ENCODE peak calls at places on chromosomes 5 and 9, in eight cellular contexts. D is PC-9, S is GM23338, B is pancreas, I is heart right ventricle, X is colonic mucosa, V is aorta, M is fibroblast of lung. Y is an unnamed sample.

GRCh38 chr5:36877667-36878420 is 1.3 kb downstream of the NIPBL start:
- DNase-seq in B (no peak), V (no peak), I (no peak), D (peak; percentile 71), S (peak; percentile 31), X (peak; percentile 40), M (peak; percentile 38), Y (no peak)

GRCh38 chr9:93675336-93676150 is 99.2 kb downstream of the PHF2 start:
- DNase-seq in V (peak; percentile 75), S (no peak), B (peak; percentile 17), I (no peak), M (no peak), X (peak; percentile 13), D (no peak), Y (no peak)

GRCh38 chr9:123457586-123457985 is 101.6 kb downstream of the CRB2 start:
- DNase-seq in D (no peak), M (no peak), X (no peak), S (peak; percentile 34), V (no peak), I (no peak), B (no peak), Y (peak; percentile 95)

GRCh38 chr9:29208670-29209069 is 1635.4 kb upstream of the C9orf72 start:
- DNase-seq in X (no peak), V (no peak), S (peak; percentile 6), B (no peak), M (no peak), I (no peak), D (no peak), Y (peak; percentile 43)

GRCh38 chr5:54388411-54388810 is 67.1 kb upstream of the HSPB3 start:
- DNase-seq in D (no peak), I (no peak), X (no peak), S (no peak), M (peak; percentile 6), B (no peak), V (no peak), Y (peak; percentile 26)

GRCh38 chr9:78031271-78031825 is at the start of gene GNAQ:
- DNase-seq in S (peak; percentile 59), X (no peak), I (peak; percentile 35), M (peak; percentile 20), D (no peak), V (peak; percentile 84), B (peak; percentile 57), Y (peak; percentile 44)

GRCh38 chr5:29023541-29023940 is 1985.2 kb upstream of the CDH9 start:
- DNase-seq in V (no peak), I (no peak), B (no peak), X (no peak), D (no peak), M (no peak), S (no peak), Y (no peak)

GRCh38 chr5:16787278-16787677 is 148.8 kb downstream of the MYO10 start:
- DNase-seq in B (no peak), M (no peak), I (no peak), V (no peak), X (no peak), D (no peak), S (no peak), Y (no peak)

GRCh38 chr9:134627417-134628353 is 13.9 kb upstream of the COL5A1 start:
- DNase-seq in S (no peak), X (no peak), V (peak; percentile 68), I (no peak), M (no peak), B (no peak), D (no peak), Y (peak; percentile 80)

GRCh38 chr5:95901676-95902646 is 59.7 kb downstream of the ELL2 start:
- DNase-seq in V (no peak), I (no peak), X (no peak), M (peak; percentile 60), S (no peak), D (no peak), B (no peak), Y (no peak)

GRCh38 chr5:134577022-134577795 is 51.7 kb downstream of the JADE2 start:
- DNase-seq in D (no peak), B (no peak), I (no peak), S (no peak), M (peak; percentile 74), V (no peak), X (no peak), Y (no peak)

GRCh38 chr5:170430871-170431437 is 41.8 kb upstream of the KCNMB1 start:
- DNase-seq in D (no peak), X (no peak), I (no peak), B (no peak), M (no peak), S (no peak), V (no peak), Y (no peak)

GRCh38 chr5:94778299-94778698 is 159.8 kb downstream of the SLF1 start:
- DNase-seq in B (no peak), V (no peak), S (peak; percentile 35), D (no peak), M (no peak), X (no peak), I (no peak), Y (no peak)

GRCh38 chr9:134939836-134940235 is 22.1 kb upstream of the FCN1 start:
- DNase-seq in S (no peak), I (no peak), X (no peak), M (no peak), B (no peak), V (peak; percentile 57), D (no peak), Y (no peak)

GRCh38 chr9:35904966-35905781 is 828 bp upstream of the HRCT1 start:
- DNase-seq in V (no peak), D (no peak), B (no peak), I (no peak), X (peak; percentile 77), M (no peak), S (no peak), Y (peak; percentile 61)

GRCh38 chr9:35907732-35908483 is 1.4 kb upstream of the SPAAR start:
- DNase-seq in I (peak; percentile 77), B (peak; percentile 78), D (peak; percentile 81), V (peak; percentile 87), M (peak; percentile 96), S (peak; percentile 67), X (peak; percentile 83), Y (peak; percentile 92)

GRCh38 chr9:35904338-35904737 is 1.7 kb upstream of the HRCT1 start:
- DNase-seq in B (no peak), S (no peak), D (no peak), M (no peak), X (no peak), I (no peak), V (no peak), Y (no peak)

GRCh38 chr9:35906923-35907699 is 1.1 kb downstream of the HRCT1 start:
- DNase-seq in I (peak; percentile 67), M (peak; percentile 95), X (no peak), B (no peak), V (peak; percentile 82), S (no peak), D (no peak), Y (peak; percentile 58)

DNA sequence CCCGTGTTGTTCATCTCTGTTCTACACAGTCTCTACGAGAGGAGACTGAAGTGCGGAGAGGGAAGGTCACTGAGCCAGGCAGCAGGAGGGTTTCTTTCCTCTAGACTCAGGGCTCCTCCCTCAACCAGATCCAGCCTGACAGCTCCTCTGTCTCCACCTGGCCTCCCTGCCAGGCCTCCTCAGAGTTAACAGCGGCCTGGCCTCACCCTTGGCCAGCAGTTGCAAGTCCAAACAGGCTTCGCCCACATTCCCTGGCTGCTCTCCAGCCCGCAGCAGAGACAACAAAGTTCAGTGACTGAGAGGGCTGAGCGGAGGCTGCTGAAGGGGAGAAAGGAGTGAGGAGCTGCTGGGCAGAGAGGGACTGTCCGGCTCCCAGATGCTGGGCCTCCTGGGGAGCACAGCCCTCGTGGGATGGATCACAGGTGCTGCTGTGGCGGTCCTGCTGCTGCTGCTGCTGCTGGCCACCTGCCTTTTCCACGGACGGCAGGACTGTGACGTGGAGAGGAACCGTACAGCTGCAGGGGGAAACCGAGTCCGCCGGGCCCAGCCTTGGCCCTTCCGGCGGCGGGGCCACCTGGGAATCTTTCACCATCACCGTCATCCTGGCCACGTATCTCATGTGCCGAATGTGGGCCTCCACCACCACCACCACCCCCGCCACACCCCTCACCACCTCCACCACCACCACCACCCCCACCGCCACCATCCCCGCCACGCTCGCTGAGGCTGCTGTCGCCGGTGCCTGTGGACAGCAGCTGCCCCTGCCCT is at the start of gene HRCT1:
- DNase-seq in X (peak; percentile 96), V (peak; percentile 97), I (peak; percentile 91), B (peak; percentile 82), M (peak; percentile 98), S (no peak), D (peak; percentile 85), Y (peak; percentile 95)
- H3K4me3 ChIP-seq in X (peak within 1 kb of the TSS; percentile 10), V (no peak within 1 kb of the TSS), I (peak within 1 kb of the TSS; percentile 37), B (no peak within 1 kb of the TSS), M (no peak within 1 kb of the TSS), S (no peak within 1 kb of the TSS), D (no peak within 1 kb of the TSS), Y (peak within 1 kb of the TSS; percentile 16)

GRCh38 chr9:16794871-16795639 is 75.4 kb downstream of the BNC2 start:
- DNase-seq in X (no peak), I (peak; percentile 17), S (no peak), D (no peak), B (no peak), V (no peak), M (peak; percentile 68), Y (no peak)

DNA sequence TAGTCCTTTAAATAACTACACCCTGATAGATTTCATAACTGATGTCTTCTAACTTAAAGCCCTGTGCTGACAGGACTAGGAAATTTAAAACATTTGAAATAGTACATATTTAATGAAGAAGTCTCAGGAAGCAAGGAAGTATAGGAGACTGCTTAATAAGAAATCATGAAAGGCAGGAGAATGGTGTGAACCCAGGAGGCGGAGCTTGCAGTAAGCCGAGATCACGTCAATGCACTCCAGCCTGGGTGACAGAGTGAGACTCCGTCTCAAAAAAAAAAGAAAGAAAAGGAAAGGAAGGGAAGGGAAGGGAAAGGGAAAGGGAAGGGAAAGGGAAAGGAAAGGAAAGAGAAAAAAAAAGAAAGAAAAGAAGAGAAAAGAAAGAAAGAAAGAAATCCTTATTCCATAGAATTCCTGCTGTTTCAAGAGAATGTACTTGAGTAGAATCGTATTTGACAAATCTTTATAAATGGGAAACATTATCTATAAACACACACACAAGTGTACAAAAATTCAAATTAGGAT is 74.1 kb downstream of the BNC2 start:
- DNase-seq in I (no peak), B (no peak), D (no peak), V (no peak), S (no peak), M (no peak), X (no peak), Y (no peak)
- H3K4me1 ChIP-seq in I (no peaks in the 10 kb centered on the region), B (no peaks in the 10 kb centered on the region), D (no peaks in the 10 kb centered on the region), V (no peaks in the 10 kb centered on the region), S (peaks cover 54% of the 10 kb centered on the region), M (no peaks in the 10 kb centered on the region), X (no peaks in the 10 kb centered on the region), Y (no peaks in the 10 kb centered on the region)

GRCh38 chr5:151058891-151059611 is 21.8 kb downstream of the TNIP1 start:
- DNase-seq in M (no peak), D (no peak), X (no peak), B (no peak), I (no peak), V (peak; percentile 50), S (no peak), Y (no peak)
- H3K4me3 ChIP-seq in M (no peak overlapping the region), D (no peak overlapping the region), X (no peak overlapping the region), B (no peak overlapping the region), I (no peak overlapping the region), V (no peak overlapping the region), S (no peak overlapping the region), Y (no peak overlapping the region)

DNA sequence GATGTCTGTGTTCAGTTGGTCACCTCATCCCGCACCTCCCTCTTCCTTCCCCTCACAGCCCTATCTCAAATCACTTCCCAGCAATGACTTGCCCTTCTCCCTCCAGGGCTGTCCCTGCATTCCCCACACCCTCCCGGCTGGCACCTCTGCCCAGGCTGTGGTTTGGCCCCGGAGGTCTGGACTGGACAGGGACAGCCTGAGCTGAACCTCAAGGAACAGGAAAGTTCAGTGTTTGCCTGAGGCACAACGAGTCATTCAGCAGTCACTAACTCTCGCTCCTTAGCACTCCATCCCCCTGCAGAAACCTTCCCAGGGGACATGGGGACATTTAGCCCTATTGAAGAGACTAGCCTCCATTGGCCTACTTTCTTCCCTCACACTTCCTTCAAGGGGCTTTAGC is 58.3 kb upstream of the MAP3K1 start:
- DNase-seq in B (no peak), D (peak; percentile 94), X (no peak), I (no peak), V (no peak), S (no peak), M (no peak), Y (no peak)
- H3K4me1 ChIP-seq in B (no peaks in the 10 kb centered on the region), D (peaks cover 48% of the 10 kb centered on the region), X (no peaks in the 10 kb centered on the region), I (no peaks in the 10 kb centered on the region), V (no peaks in the 10 kb centered on the region), S (peaks cover 4% of the 10 kb centered on the region), M (no peaks in the 10 kb centered on the region), Y (no peaks in the 10 kb centered on the region)

Y was measured in SJCRH30.